ENCODE peak calls at places on chromosomes 11 and 22, in four cellular contexts. R, L, T and U are unnamed samples.

GRCh38 chr11:66985508-66986177 is 10.5 kb downstream of the C11orf86 start:
- DNase-seq in R (no peak), L (no peak), T (no peak), U (no peak)

GRCh38 chr11:27570542-27570941 is 64.0 kb upstream of the LIN7C start:
- DNase-seq in L (no peak), T (no peak), R (no peak), U (no peak)

GRCh38 chr11:14967581-14968214 is 4.5 kb downstream of the CALCA start:
- DNase-seq in L (no peak), R (no peak), T (no peak), U (no peak)

GRCh38 chr11:62958547-62959071 is 26.2 kb downstream of the SLC22A6 start:
- DNase-seq in T (no peak), L (no peak), R (no peak), U (no peak)

GRCh38 chr11:134223066-134223465 is 701 bp downstream of the NCAPD3 start:
- DNase-seq in T (no peak), R (no peak), L (no peak), U (no peak)

GRCh38 chr11:65786786-65787636 is at the start of gene OVOL1:
- DNase-seq in T (no peak), R (no peak), L (peak), U (no peak)

GRCh38 chr11:104946907-104947306 is 21.5 kb downstream of the CASP4 start:
- DNase-seq in R (no peak), L (no peak), T (peak), U (no peak)

GRCh38 chr22:38167988-38168407 is 13.6 kb downstream of the PLA2G6 start:
- DNase-seq in L (no peak), R (no peak), T (no peak), U (no peak)

GRCh38 chr11:87778341-87778740 is 396.9 kb downstream of the RAB38 start:
- DNase-seq in T (peak), L (no peak), R (no peak), U (no peak)

GRCh38 chr22:36506637-36507517 is at the start of gene FOXRED2:
- DNase-seq in R (peak), L (peak), T (peak), U (peak)

GRCh38 chr11:106133529-106133928 is 56.1 kb downstream of the AASDHPPT start:
- DNase-seq in R (no peak), T (no peak), L (no peak), U (no peak)

GRCh38 chr11:118911113-118911879 is 14.4 kb downstream of the BCL9L start:
- DNase-seq in T (no peak), L (no peak), R (no peak), U (no peak)

GRCh38 chr11:29153078-29153477 is 863.8 kb downstream of the KCNA4 start:
- DNase-seq in L (no peak), T (no peak), R (no peak), U (no peak)

GRCh38 chr11:1761110-1761856 is 2.4 kb downstream of the CTSD start:
- DNase-seq in T (no peak), L (no peak), R (no peak), U (no peak)

GRCh38 chr11:33984682-33985389 is 66.7 kb upstream of the CAPRIN1 start:
- DNase-seq in T (no peak), L (no peak), R (no peak), U (no peak)

GRCh38 chr11:22828373-22828772 is 1.2 kb downstream of the SVIP start:
- DNase-seq in T (no peak), L (no peak), R (no peak), U (no peak)

GRCh38 chr11:17405232-17406005 is 17.0 kb upstream of the KCNJ11 start:
- DNase-seq in L (no peak), R (no peak), T (peak), U (peak)

GRCh38 chr11:86990079-86990478 is 34.9 kb upstream of the FZD4 start:
- DNase-seq in L (no peak), R (no peak), T (no peak), U (no peak)

GRCh38 chr11:115941481-115941993 is 437.3 kb upstream of the CADM1 start:
- DNase-seq in L (no peak), R (no peak), T (peak), U (peak)

GRCh38 chr22:46763051-46763705 is 728 bp downstream of the TBC1D22A start:
- DNase-seq in L (no peak), R (no peak), T (no peak), U (no peak)

GRCh38 chr22:27212081-27212480 is 554.7 kb downstream of the MIAT start:
- DNase-seq in T (no peak), L (no peak), R (no peak), U (no peak)

GRCh38 chr11:2665747-2666710 is 33.8 kb downstream of the KCNQ1OT1 start:
- DNase-seq in L (no peak), R (no peak), T (no peak), U (no peak)

GRCh38 chr11:121649798-121650197 is 197.0 kb upstream of the SORL1-AS1 start:
- DNase-seq in T (no peak), R (no peak), L (no peak), U (no peak)

GRCh38 chr11:908273-908672 is 2.3 kb downstream of the CHID1 start:
- DNase-seq in R (no peak), T (no peak), L (no peak), U (no peak)

GRCh38 chr11:107250017-107250416 is 207.6 kb downstream of the CWF19L2 start:
- DNase-seq in R (no peak), T (no peak), L (no peak), U (no peak)

GRCh38 chr22:28094831-28095230 is 175.8 kb upstream of the PITPNB start:
- DNase-seq in R (no peak), T (no peak), L (no peak), U (no peak)

GRCh38 chr22:45162531-45162930 is 1.2 kb upstream of the NUP50 start:
- DNase-seq in L (no peak), T (no peak), R (no peak), U (no peak)

GRCh38 chr11:17343907-17344306 is 7.7 kb upstream of the NCR3LG1 start:
- DNase-seq in R (no peak), L (no peak), T (no peak), U (no peak)

GRCh38 chr11:126842038-126842437 is 158.5 kb downstream of the KIRREL3 start:
- DNase-seq in R (no peak), T (no peak), L (no peak), U (no peak)

GRCh38 chr11:73249858-73250773 is 22.0 kb upstream of the P2RY6 start:
- DNase-seq in R (no peak), T (no peak), L (no peak), U (no peak)

GRCh38 chr11:8258289-8258688 is 5.4 kb downstream of the LMO1 start:
- DNase-seq in T (peak), R (no peak), L (no peak), U (peak)

GRCh38 chr11:76120513-76121081 is 85.7 kb downstream of the WNT11 start:
- DNase-seq in L (no peak), T (no peak), R (no peak), U (no peak)

GRCh38 chr22:38879102-38879729 is 7.2 kb upstream of the CBX6 start:
- DNase-seq in R (no peak), T (no peak), L (no peak), U (no peak)

GRCh38 chr11:128040603-128041002 is 546.8 kb downstream of the ETS1 start:
- DNase-seq in R (no peak), L (no peak), T (no peak), U (no peak)

GRCh38 chr22:24695958-24696511 is 78.5 kb downstream of the PIWIL3 start:
- DNase-seq in R (no peak), L (no peak), T (no peak), U (no peak)

GRCh38 chr11:46896719-46897406 is 21.5 kb downstream of the LRP4 start:
- DNase-seq in L (no peak), T (peak), R (no peak), U (no peak)

GRCh38 chr11:1994121-1994520 is 3.5 kb downstream of the H19 start:
- DNase-seq in R (no peak), T (no peak), L (no peak), U (no peak)